ENCODE peak calls at places on chromosomes 1 and 21, in seven cellular contexts. R, N, G, K, M, I and P are unnamed samples.

GRCh38 chr1:208161656-208162375 is 82.4 kb downstream of the PLXNA2 start:
- DNase-seq in R (no peak), N (peak; percentile 88), G (no peak), K (no peak), M (no peak), I (no peak), P (no peak)

GRCh38 chr1:15343729-15344128 is 66.0 kb upstream of the EFHD2 start:
- DNase-seq in R (no peak), N (no peak), G (no peak), K (no peak), M (peak; percentile 47), I (no peak), P (peak; percentile 42)

GRCh38 chr21:35321322-35322200 is 272.5 kb upstream of the RUNX1 start:
- DNase-seq in R (no peak), N (no peak), G (no peak), K (no peak), M (no peak), I (no peak), P (no peak)

GRCh38 chr1:98557808-98558390 is 103.6 kb upstream of the SNX7 start:
- DNase-seq in R (no peak), N (peak; percentile 12), G (no peak), K (no peak), M (peak; percentile 12), I (no peak), P (no peak)

GRCh38 chr1:98429851-98430496 is 231.5 kb upstream of the SNX7 start:
- DNase-seq in R (peak; percentile 58), N (no peak), G (no peak), K (no peak), M (no peak), I (no peak), P (no peak)

GRCh38 chr1:206839857-206840256 is 25.6 kb upstream of the IL20 start:
- DNase-seq in R (no peak), N (peak; percentile 86), G (no peak), K (no peak), M (no peak), I (no peak), P (no peak)

GRCh38 chr1:112866151-112866550 is 89.8 kb downstream of the SLC16A1 start:
- DNase-seq in R (no peak), N (peak; percentile 71), G (no peak), K (no peak), M (no peak), I (no peak), P (no peak)

GRCh38 chr1:192303029-192303428 is 13.8 kb upstream of the RGS21 start:
- DNase-seq in R (no peak), N (peak; percentile 9), G (no peak), K (no peak), M (no peak), I (no peak), P (no peak)

GRCh38 chr1:182340233-182341058 is 51.1 kb downstream of the GLUL start:
- DNase-seq in R (no peak), N (peak; percentile 43), G (no peak), K (no peak), M (no peak), I (no peak), P (no peak)

GRCh38 chr1:156089704-156090103 is 7.4 kb upstream of the MEX3A start:
- DNase-seq in R (no peak), N (no peak), G (no peak), K (no peak), M (no peak), I (no peak), P (no peak)

GRCh38 chr1:112877741-112878140 is 78.3 kb downstream of the SLC16A1 start:
- DNase-seq in R (no peak), N (no peak), G (no peak), K (no peak), M (no peak), I (no peak), P (no peak)

GRCh38 chr1:116150368-116150767 is 39.2 kb downstream of the MAB21L3 start:
- DNase-seq in R (no peak), N (no peak), G (no peak), K (no peak), M (no peak), I (no peak), P (no peak)

GRCh38 chr1:89489037-89489729 is 35.4 kb upstream of the LRRC8B start:
- DNase-seq in R (no peak), N (peak; percentile 53), G (no peak), K (no peak), M (no peak), I (no peak), P (no peak)

GRCh38 chr1:242452573-242452972 is 71.9 kb downstream of the PLD5 start:
- DNase-seq in R (no peak), N (no peak), G (no peak), K (no peak), M (no peak), I (no peak), P (no peak)

GRCh38 chr1:40076895-40077312 is 20.1 kb downstream of the PPT1 start:
- DNase-seq in R (no peak), N (peak; percentile 90), G (no peak), K (no peak), M (no peak), I (no peak), P (no peak)

GRCh38 chr1:69320679-69321310 is 246.9 kb upstream of the LRRC7 start:
- DNase-seq in R (no peak), N (no peak), G (no peak), K (no peak), M (no peak), I (no peak), P (no peak)

GRCh38 chr1:89935235-89935634 is 59.7 kb upstream of the ZNF326 start:
- DNase-seq in R (no peak), N (no peak), G (no peak), K (no peak), M (no peak), I (no peak), P (no peak)

GRCh38 chr21:16330340-16331319 is 600.8 kb downstream of the USP25 start:
- DNase-seq in R (peak; percentile 15), N (peak; percentile 73), G (no peak), K (peak; percentile 7), M (peak; percentile 81), I (no peak), P (peak; percentile 9)

GRCh38 chr1:109201123-109201703 is 12.5 kb upstream of the SARS1 start:
- DNase-seq in R (peak; percentile 55), N (peak; percentile 76), G (no peak), K (peak; percentile 45), M (peak; percentile 90), I (peak; percentile 12), P (no peak)

GRCh38 chr1:205923663-205924435 is 19.4 kb downstream of the SLC26A9 start:
- DNase-seq in R (no peak), N (no peak), G (no peak), K (no peak), M (no peak), I (no peak), P (no peak)

GRCh38 chr1:25904942-25905679 is 1.1 kb downstream of the STMN1 start:
- DNase-seq in R (peak; percentile 90), N (peak; percentile 79), G (peak; percentile 92), K (peak; percentile 99), M (peak; percentile 95), I (peak; percentile 90), P (peak; percentile 91)

GRCh38 chr1:241972703-241973375 is 15.3 kb downstream of the BECN2 start:
- DNase-seq in R (no peak), N (peak; percentile 7), G (no peak), K (peak; percentile 62), M (peak; percentile 70), I (no peak), P (no peak)

GRCh38 chr1:172670791-172671190 is 11.9 kb downstream of the FASLG start:
- DNase-seq in R (no peak), N (no peak), G (no peak), K (no peak), M (no peak), I (no peak), P (no peak)

GRCh38 chr21:43866659-43867331 is 1.8 kb downstream of the AGPAT3 start:
- DNase-seq in R (peak; percentile 50), N (no peak), G (no peak), K (no peak), M (no peak), I (no peak), P (peak; percentile 61)

GRCh38 chr1:241611063-241611462 is 29.1 kb downstream of the CHML start:
- DNase-seq in R (peak; percentile 31), N (peak; percentile 81), G (no peak), K (no peak), M (peak; percentile 73), I (no peak), P (peak; percentile 67)

GRCh38 chr1:169896013-169896412 is 2.3 kb upstream of the SCYL3 start:
- DNase-seq in R (no peak), N (no peak), G (no peak), K (no peak), M (no peak), I (no peak), P (no peak)

GRCh38 chr1:118084400-118084799 is 100.6 kb downstream of the SPAG17 start:
- DNase-seq in R (no peak), N (no peak), G (no peak), K (no peak), M (peak; percentile 25), I (no peak), P (no peak)

GRCh38 chr1:201310986-201311355 is 27.7 kb downstream of the PKP1 start:
- DNase-seq in R (peak; percentile 80), N (no peak), G (no peak), K (no peak), M (no peak), I (no peak), P (no peak)

GRCh38 chr21:36510911-36511310 is 31.0 kb upstream of the CLDN14 start:
- DNase-seq in R (no peak), N (no peak), G (no peak), K (no peak), M (no peak), I (no peak), P (no peak)

GRCh38 chr1:119613769-119614358 is 34.2 kb downstream of the ZNF697 start:
- DNase-seq in R (peak; percentile 88), N (peak; percentile 73), G (peak; percentile 75), K (peak; percentile 95), M (peak; percentile 96), I (peak; percentile 16), P (peak; percentile 16)

GRCh38 chr1:201593200-201593828 is 54.4 kb downstream of the NAV1 start:
- DNase-seq in R (no peak), N (peak; percentile 99), G (peak; percentile 62), K (no peak), M (no peak), I (no peak), P (no peak)

GRCh38 chr1:6456800-6457466 is 9.0 kb downstream of the TNFRSF25 start:
- DNase-seq in R (no peak), N (no peak), G (no peak), K (no peak), M (peak; percentile 38), I (no peak), P (no peak)

GRCh38 chr1:207918571-207918970 is 7.6 kb upstream of the CD34 start:
- DNase-seq in R (no peak), N (no peak), G (no peak), K (no peak), M (no peak), I (no peak), P (no peak)

GRCh38 chr1:81549588-81550127 is 251.1 kb upstream of the ADGRL2 start:
- DNase-seq in R (peak; percentile 32), N (peak; percentile 59), G (no peak), K (no peak), M (peak; percentile 79), I (no peak), P (no peak)

GRCh38 chr1:154492115-154492514 is 9.9 kb upstream of the TDRD10 start:
- DNase-seq in R (no peak), N (no peak), G (no peak), K (no peak), M (no peak), I (no peak), P (no peak)

GRCh38 chr1:4485398-4485797 is 169.0 kb upstream of the AJAP1 start:
- DNase-seq in R (no peak), N (no peak), G (no peak), K (no peak), M (no peak), I (no peak), P (no peak)